ENCODE peak calls at places on chromosomes 7 and 10, in seven cellular contexts. W, M, A, V, U, Q and K are unnamed samples. For H3K4me1, the result is how much of the 10 kb centered on the place peaks cover.

GRCh38 chr7:50552921-50553320 is 12.3 kb downstream of the DDC start:
- DNase-seq in A (peak), W (peak), V (peak), Q (no peak), U (no peak), M (no peak), K (peak)

GRCh38 chr7:74625446-74625845 is 32.1 kb upstream of the GTF2I start:
- DNase-seq in Q (no peak), W (peak), M (no peak), V (no peak), A (peak), U (peak), K (no peak)

GRCh38 chr7:151790095-151790825 is 86.7 kb downstream of the PRKAG2 start:
- DNase-seq in A (no peak), U (no peak), V (no peak), Q (no peak), W (no peak), M (no peak), K (no peak)

GRCh38 chr7:103706805-103707204 is 260.8 kb upstream of the SLC26A5 start:
- DNase-seq in V (no peak), M (no peak), Q (no peak), W (no peak), U (no peak), A (no peak), K (no peak)

GRCh38 chr10:102710604-102711003 is 3.6 kb downstream of the ARL3 start:
- DNase-seq in V (no peak), U (no peak), M (peak), W (peak), A (peak), Q (no peak), K (no peak)

GRCh38 chr7:101924171-101924570 is 106.7 kb downstream of the CUX1 start:
- DNase-seq in W (peak), U (no peak), A (peak), M (no peak), Q (no peak), V (no peak), K (no peak)

GRCh38 chr10:73593110-73593509 is 2.0 kb upstream of the USP54 start:
- DNase-seq in V (no peak), W (no peak), A (no peak), M (no peak), Q (no peak), U (no peak), K (no peak)

GRCh38 chr10:92696606-92697383 is 7.0 kb downstream of the HHEX start:
- DNase-seq in Q (no peak), W (no peak), M (no peak), U (no peak), V (no peak), A (no peak), K (peak)

GRCh38 chr7:150631866-150632864 is at the start of gene GIMAP6:
- DNase-seq in A (no peak), V (no peak), W (no peak), M (peak), Q (no peak), U (peak), K (no peak)

GRCh38 chr10:42933454-42934340 is 143.2 kb upstream of the RET start:
- DNase-seq in M (peak), W (no peak), U (peak), Q (no peak), V (peak), A (no peak), K (peak)

GRCh38 chr10:266974-267425 is 131.7 kb downstream of the ZMYND11 start:
- DNase-seq in M (no peak), V (no peak), Q (no peak), U (no peak), W (peak), A (peak), K (no peak)

GRCh38 chr10:105406488-105406887 is 765.4 kb downstream of the SORCS3 start:
- DNase-seq in V (no peak), Q (no peak), W (no peak), U (no peak), M (no peak), A (no peak), K (no peak)

GRCh38 chr10:14039968-14040668 is 290.6 kb downstream of the FRMD4A start:
- DNase-seq in Q (no peak), U (no peak), M (no peak), A (no peak), W (peak), V (no peak), K (no peak)

GRCh38 chr7:17233643-17234397 is 64.6 kb upstream of the AHR start:
- DNase-seq in Q (no peak), W (no peak), M (peak), V (no peak), U (no peak), A (peak), K (no peak)

GRCh38 chr10:72800741-72801092 is 92.8 kb upstream of the OIT3 start:
- DNase-seq in Q (no peak), A (no peak), V (no peak), W (no peak), U (no peak), M (no peak), K (no peak)

GRCh38 chr10:87038786-87039185 is 18.7 kb downstream of the FAM25A start:
- DNase-seq in Q (no peak), W (peak), M (no peak), V (no peak), U (no peak), A (peak), K (no peak)

GRCh38 chr7:129779602-129780256 is 168.2 kb downstream of the NRF1 start:
- DNase-seq in M (no peak), U (no peak), W (no peak), A (peak), Q (no peak), V (peak), K (peak)

GRCh38 chr7:37916017-37916672 is 472 bp downstream of the SFRP4 start:
- DNase-seq in U (no peak), V (peak), Q (no peak), M (no peak), W (peak), A (no peak), K (peak)

GRCh38 chr10:28533571-28534304 is 820 bp downstream of the WAC start:
- DNase-seq in V (peak), A (peak), M (peak), W (peak), U (peak), Q (peak), K (peak)

GRCh38 chr7:69654381-69654780 is 56.1 kb downstream of the AUTS2 start:
- DNase-seq in A (no peak), W (peak), U (no peak), Q (no peak), V (peak), M (no peak), K (no peak)

GRCh38 chr7:154881526-154881925 is 121.4 kb downstream of the PAXIP1 start:
- DNase-seq in Q (no peak), M (no peak), W (no peak), A (no peak), U (no peak), V (no peak), K (no peak)

GRCh38 chr7:44498230-44498954 is 7.9 kb upstream of the NUDCD3 start:
- DNase-seq in U (no peak), M (no peak), W (no peak), Q (no peak), V (no peak), A (no peak), K (no peak)

GRCh38 chr10:1504940-1505339 is 232.4 kb downstream of the ADARB2 start:
- DNase-seq in M (no peak), W (no peak), U (no peak), V (no peak), Q (no peak), A (no peak), K (no peak)

GRCh38 chr10:93379366-93380042 is 102.6 kb downstream of the MYOF start:
- DNase-seq in M (no peak), U (peak), Q (no peak), W (peak), V (no peak), A (peak), K (no peak)

GRCh38 chr10:26869528-26869927 is 8.8 kb upstream of the ABI1 start:
- DNase-seq in M (peak), U (no peak), V (peak), Q (no peak), W (no peak), A (peak), K (no peak)

GRCh38 chr10:543131-543530 is 146.3 kb downstream of the DIP2C start:
- DNase-seq in V (no peak), M (no peak), A (no peak), U (no peak), Q (no peak), W (peak), K (no peak)

GRCh38 chr7:151045967-151046366 is 2.4 kb upstream of the ASIC3 start:
- DNase-seq in Q (no peak), W (no peak), A (no peak), V (no peak), U (no peak), M (no peak), K (no peak)

GRCh38 chr7:30612658-30613265 is 18.1 kb downstream of the GARS1 start:
- DNase-seq in W (no peak), A (no peak), U (no peak), Q (no peak), M (no peak), V (no peak), K (no peak)

GRCh38 chr7:16727736-16728135 is 25.8 kb upstream of the TSPAN13 start:
- DNase-seq in V (no peak), A (no peak), Q (no peak), U (no peak), W (peak), M (no peak), K (no peak)

GRCh38 chr7:51297986-51298385 is 18.6 kb downstream of the COBL start:
- DNase-seq in A (no peak), M (no peak), U (no peak), V (no peak), W (no peak), Q (no peak), K (no peak)

GRCh38 chr7:2044883-2045471 is 187.8 kb downstream of the MAD1L1 start:
- DNase-seq in U (no peak), Q (no peak), V (peak), M (no peak), A (no peak), W (no peak), K (no peak)

GRCh38 chr7:92584953-92585352 is 5.2 kb downstream of the FAM133B start:
- DNase-seq in Q (no peak), M (peak), V (no peak), A (peak), U (peak), W (peak), K (peak)

GRCh38 chr10:43806851-43807640 is 158.4 kb upstream of the ZNF32 start:
- DNase-seq in A (no peak), W (no peak), Q (no peak), U (no peak), M (no peak), V (no peak), K (no peak)

GRCh38 chr7:66007232-66007631 is 25.2 kb upstream of the GUSB start:
- DNase-seq in A (no peak), W (no peak), M (no peak), U (no peak), V (no peak), Q (no peak), K (no peak)

GRCh38 chr7:369981-370621 is 80.1 kb downstream of the FOXL3 start:
- DNase-seq in V (peak), A (no peak), W (no peak), U (no peak), M (no peak), Q (no peak), K (peak)

GRCh38 chr7:370775-371118 is 80.8 kb downstream of the FOXL3 start:
- DNase-seq in W (no peak), V (no peak), M (no peak), Q (no peak), U (no peak), A (no peak), K (no peak)

GRCh38 chr7:372546-372938 is 82.6 kb downstream of the FOXL3 start:
- DNase-seq in U (no peak), W (no peak), M (no peak), Q (no peak), A (no peak), V (no peak), K (no peak)

GRCh38 chr7:371779-372545 is 82.0 kb downstream of the FOXL3 start:
- DNase-seq in W (no peak), M (no peak), A (no peak), V (peak), Q (no peak), U (no peak), K (no peak)

GRCh38 chr7:371119-371778 is 81.3 kb downstream of the FOXL3 start:
- DNase-seq in Q (no peak), V (peak), M (no peak), U (no peak), A (no peak), W (no peak), K (no peak)
- H3K4me1 ChIP-seq in Q (under half), V (half or more), M (under half), U (under half), A (under half), W (under half), K (under half)

GRCh38 chr10:11207276-11207809 is 189.7 kb downstream of the CELF2 start:
- DNase-seq in A (no peak), W (no peak), V (no peak), Q (no peak), M (no peak), U (no peak), K (no peak)

GRCh38 chr10:11208243-11208642 is 190.6 kb downstream of the CELF2 start:
- DNase-seq in U (no peak), W (no peak), A (no peak), M (no peak), Q (no peak), V (no peak), K (no peak)

GRCh38 chr10:11205026-11205772 is 187.5 kb downstream of the CELF2 start:
- DNase-seq in U (no peak), V (no peak), A (no peak), W (no peak), Q (no peak), M (no peak), K (no peak)

GRCh38 chr10:11201911-11202310 is 184.2 kb downstream of the CELF2 start:
- DNase-seq in U (no peak), M (no peak), Q (no peak), W (no peak), A (no peak), V (no peak), K (no peak)

GRCh38 chr10:11204355-11204879 is 186.7 kb downstream of the CELF2 start:
- DNase-seq in Q (no peak), A (no peak), W (no peak), U (no peak), M (peak), V (peak), K (peak)
- H3K4me1 ChIP-seq in Q (under half), A (under half), W (under half), U (half or more), M (half or more), V (under half), K (under half)

DNA sequence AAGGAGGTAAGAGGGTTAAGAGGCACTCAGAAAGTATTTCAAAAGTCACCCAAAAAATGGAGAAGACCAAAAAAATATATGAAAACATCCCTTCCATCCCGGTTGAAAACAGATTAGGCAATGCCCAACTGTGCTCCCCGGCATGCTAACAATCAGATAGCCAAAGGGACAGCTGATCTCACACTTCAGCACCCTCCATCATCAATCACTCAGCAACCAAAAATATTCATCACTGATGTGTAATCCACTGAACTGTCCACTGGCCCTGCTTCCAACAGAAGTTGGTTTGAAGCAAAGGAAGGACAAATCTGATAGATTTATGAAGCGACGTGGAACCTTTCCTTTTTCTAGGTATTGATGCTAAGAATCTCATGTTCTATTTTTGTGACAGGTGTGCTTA is 206.3 kb downstream of the TNS3 start:
- DNase-seq in V (no peak), A (no peak), U (no peak), W (no peak), M (no peak), Q (no peak), K (no peak)
- H3K4me1 ChIP-seq in V (half or more), A (under half), U (under half), W (under half), M (under half), Q (under half), K (under half)

GRCh38 chr10:132792796-132793195 is 6.8 kb upstream of the NKX6-2 start:
- DNase-seq in V (no peak), Q (no peak), M (no peak), U (no peak), W (no peak), A (no peak), K (no peak)
- H3K4me1 ChIP-seq in V (under half), Q (under half), M (under half), U (under half), W (under half), A (under half), K (under half)

GRCh38 chr7:133061792-133062191 is 20.1 kb downstream of the CHCHD3 start:
- DNase-seq in W (no peak), A (no peak), M (no peak), V (no peak), Q (no peak), U (no peak), K (no peak)

GRCh38 chr7:133059263-133059662 is 22.6 kb downstream of the CHCHD3 start:
- DNase-seq in W (no peak), V (no peak), U (no peak), A (no peak), M (no peak), Q (no peak), K (no peak)

GRCh38 chr7:133056370-133057238 is 25.3 kb downstream of the CHCHD3 start:
- DNase-seq in V (no peak), Q (no peak), W (no peak), A (no peak), M (no peak), U (no peak), K (no peak)

GRCh38 chr7:133061357-133061756 is 20.5 kb downstream of the CHCHD3 start:
- DNase-seq in Q (no peak), U (no peak), W (peak), V (peak), M (no peak), A (no peak), K (no peak)

DNA sequence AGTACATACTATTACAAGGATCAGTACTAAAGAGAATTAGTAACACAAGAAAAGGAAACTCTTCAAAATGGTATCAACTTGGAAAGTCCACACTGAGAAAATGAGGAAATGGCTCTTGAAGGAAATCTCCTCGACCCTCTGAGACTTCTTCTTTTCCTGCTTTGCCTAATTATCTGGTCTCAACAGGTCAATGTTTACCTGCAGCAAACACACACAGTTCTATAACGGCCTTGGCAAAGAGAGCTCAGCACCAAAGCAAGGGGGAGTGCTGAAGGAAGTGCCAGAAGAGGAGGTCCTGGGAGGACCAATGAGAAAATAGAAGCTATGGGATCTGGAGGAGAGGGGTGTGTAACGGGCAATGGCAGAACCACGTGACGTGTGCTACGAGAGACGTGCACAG is 21.9 kb downstream of the CHCHD3 start:
- DNase-seq in M (no peak), V (peak), U (no peak), A (no peak), Q (no peak), W (no peak), K (no peak)
- H3K4me1 ChIP-seq in M (under half), V (half or more), U (under half), A (under half), Q (under half), W (under half), K (under half)

DNA sequence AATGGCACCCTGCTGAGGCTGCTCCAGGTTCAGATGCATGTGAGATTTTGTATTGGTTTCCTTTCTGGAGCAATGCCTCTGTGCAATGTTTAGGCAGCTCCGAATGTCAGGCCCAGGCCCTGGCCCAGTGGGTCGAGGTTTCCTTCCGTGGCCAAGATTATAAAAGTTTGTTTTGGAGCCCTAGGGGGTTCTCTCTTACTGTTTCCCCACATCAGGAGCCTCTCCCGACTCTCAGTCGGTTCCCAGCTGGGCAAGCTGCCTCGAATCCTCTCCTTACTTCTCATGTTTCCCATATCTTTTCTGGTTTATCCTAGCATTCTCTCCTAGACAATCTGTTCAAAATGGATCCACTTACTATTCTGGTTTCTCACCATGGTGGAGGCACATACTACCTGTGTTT is 11.0 kb downstream of the TMEM140 start:
- DNase-seq in M (no peak), A (no peak), U (no peak), V (no peak), Q (no peak), W (no peak), K (no peak)
- H3K4me1 ChIP-seq in M (under half), A (under half), U (under half), V (under half), Q (under half), W (under half), K (under half)

GRCh38 chr7:837001-837400 is 4.7 kb downstream of the SUN1 start:
- DNase-seq in U (no peak), Q (no peak), A (no peak), V (no peak), W (no peak), M (no peak), K (no peak)
- H3K4me1 ChIP-seq in U (under half), Q (under half), A (under half), V (under half), W (under half), M (under half), K (under half)